ENCODE peak calls at places on chromosomes 4 and X, in eight cellular contexts. One of them, this sample, is unnamed.

GRCh38 chrX:1159515-1159914 is 52.9 kb downstream of the CRLF2 start:
- DNase-seq in GM12865: no peak
- DNase-seq in type B pancreatic cell: no peak
- DNase-seq in fibroblast of lung: no peak
- DNase-seq in psoas muscle: no peak
- DNase-seq in AG09309: no peak
- DNase-seq in colonic mucosa: no peak
- DNase-seq in A673: no peak
- DNase-seq in this sample: no peak

GRCh38 chrX:47751670-47752069 is 85.0 kb upstream of the ZNF81 start:
- DNase-seq in GM12865: peak
- DNase-seq in type B pancreatic cell: no peak
- DNase-seq in fibroblast of lung: no peak
- DNase-seq in psoas muscle: no peak
- DNase-seq in AG09309: no peak
- DNase-seq in colonic mucosa: peak
- DNase-seq in A673: no peak
- DNase-seq in this sample: no peak

GRCh38 chrX:103356023-103356798 is at the start of gene TCEAL9:
- DNase-seq in GM12865: peak
- DNase-seq in type B pancreatic cell: no peak
- DNase-seq in fibroblast of lung: peak
- DNase-seq in psoas muscle: peak
- DNase-seq in AG09309: peak
- DNase-seq in colonic mucosa: peak
- DNase-seq in A673: peak
- DNase-seq in this sample: peak

GRCh38 chr4:158796370-158797140 is 27.7 kb downstream of the FNIP2 start:
- DNase-seq in GM12865: no peak
- DNase-seq in type B pancreatic cell: no peak
- DNase-seq in fibroblast of lung: no peak
- DNase-seq in psoas muscle: peak
- DNase-seq in AG09309: no peak
- DNase-seq in colonic mucosa: no peak
- DNase-seq in A673: no peak
- DNase-seq in this sample: no peak

GRCh38 chr4:123346944-123347343 is 49.7 kb upstream of the SPRY1 start:
- DNase-seq in GM12865: no peak
- DNase-seq in type B pancreatic cell: no peak
- DNase-seq in fibroblast of lung: no peak
- DNase-seq in psoas muscle: no peak
- DNase-seq in AG09309: no peak
- DNase-seq in colonic mucosa: no peak
- DNase-seq in A673: no peak
- DNase-seq in this sample: no peak

GRCh38 chr4:161936625-161937133 is 227.1 kb downstream of the FSTL5 start:
- DNase-seq in GM12865: no peak
- DNase-seq in type B pancreatic cell: no peak
- DNase-seq in fibroblast of lung: peak
- DNase-seq in psoas muscle: no peak
- DNase-seq in AG09309: peak
- DNase-seq in colonic mucosa: no peak
- DNase-seq in A673: no peak
- DNase-seq in this sample: no peak

GRCh38 chr4:70979445-70980008 is 13.9 kb upstream of the DCK start:
- DNase-seq in GM12865: peak
- DNase-seq in type B pancreatic cell: no peak
- DNase-seq in fibroblast of lung: no peak
- DNase-seq in psoas muscle: no peak
- DNase-seq in AG09309: no peak
- DNase-seq in colonic mucosa: no peak
- DNase-seq in A673: no peak
- DNase-seq in this sample: no peak

GRCh38 chrX:28586891-28587635 is at the start of gene IL1RAPL1:
- DNase-seq in GM12865: peak
- DNase-seq in type B pancreatic cell: no peak
- DNase-seq in fibroblast of lung: peak
- DNase-seq in psoas muscle: no peak
- DNase-seq in AG09309: no peak
- DNase-seq in colonic mucosa: no peak
- DNase-seq in A673: peak
- DNase-seq in this sample: no peak

GRCh38 chr4:121041307-121042090 is 30.8 kb downstream of the NDNF start:
- DNase-seq in GM12865: peak
- DNase-seq in type B pancreatic cell: no peak
- DNase-seq in fibroblast of lung: no peak
- DNase-seq in psoas muscle: no peak
- DNase-seq in AG09309: no peak
- DNase-seq in colonic mucosa: no peak
- DNase-seq in A673: no peak
- DNase-seq in this sample: no peak

GRCh38 chrX:118350715-118351114 is 4.8 kb downstream of the WDR44 start:
- DNase-seq in GM12865: peak
- DNase-seq in type B pancreatic cell: no peak
- DNase-seq in fibroblast of lung: no peak
- DNase-seq in psoas muscle: no peak
- DNase-seq in AG09309: no peak
- DNase-seq in colonic mucosa: no peak
- DNase-seq in A673: no peak
- DNase-seq in this sample: no peak

GRCh38 chrX:123339201-123339905 is 155.3 kb downstream of the GRIA3 start:
- DNase-seq in GM12865: peak
- DNase-seq in type B pancreatic cell: no peak
- DNase-seq in fibroblast of lung: no peak
- DNase-seq in psoas muscle: no peak
- DNase-seq in AG09309: peak
- DNase-seq in colonic mucosa: no peak
- DNase-seq in A673: no peak
- DNase-seq in this sample: no peak

GRCh38 chrX:1657367-1658082 is 42.7 kb downstream of the ASMT start:
- DNase-seq in GM12865: peak
- DNase-seq in type B pancreatic cell: no peak
- DNase-seq in fibroblast of lung: no peak
- DNase-seq in psoas muscle: no peak
- DNase-seq in AG09309: no peak
- DNase-seq in colonic mucosa: peak
- DNase-seq in A673: peak
- DNase-seq in this sample: no peak

GRCh38 chr4:32094987-32095386 is 1374.8 kb downstream of the PCDH7 start:
- DNase-seq in GM12865: no peak
- DNase-seq in type B pancreatic cell: no peak
- DNase-seq in fibroblast of lung: no peak
- DNase-seq in psoas muscle: no peak
- DNase-seq in AG09309: no peak
- DNase-seq in colonic mucosa: no peak
- DNase-seq in A673: no peak
- DNase-seq in this sample: no peak

GRCh38 chrX:19912-20571 is 261.1 kb upstream of the PLCXD1 start:
- DNase-seq in GM12865: peak
- DNase-seq in type B pancreatic cell: no peak
- DNase-seq in fibroblast of lung: no peak
- DNase-seq in psoas muscle: no peak
- DNase-seq in AG09309: no peak
- DNase-seq in colonic mucosa: no peak
- DNase-seq in A673: peak
- DNase-seq in this sample: no peak

GRCh38 chr4:8325284-8325973 is 55.9 kb downstream of the HTRA3 start:
- DNase-seq in GM12865: no peak
- DNase-seq in type B pancreatic cell: no peak
- DNase-seq in fibroblast of lung: no peak
- DNase-seq in psoas muscle: no peak
- DNase-seq in AG09309: no peak
- DNase-seq in colonic mucosa: no peak
- DNase-seq in A673: no peak
- DNase-seq in this sample: peak

GRCh38 chr4:10157478-10158354 is 41.1 kb upstream of the WDR1 start:
- DNase-seq in GM12865: peak
- DNase-seq in type B pancreatic cell: no peak
- DNase-seq in fibroblast of lung: peak
- DNase-seq in psoas muscle: no peak
- DNase-seq in AG09309: no peak
- DNase-seq in colonic mucosa: peak
- DNase-seq in A673: peak
- DNase-seq in this sample: peak

GRCh38 chrX:143664302-143664701 is 28.4 kb upstream of the SLITRK4 start:
- DNase-seq in GM12865: peak
- DNase-seq in type B pancreatic cell: no peak
- DNase-seq in fibroblast of lung: peak
- DNase-seq in psoas muscle: no peak
- DNase-seq in AG09309: no peak
- DNase-seq in colonic mucosa: no peak
- DNase-seq in A673: peak
- DNase-seq in this sample: no peak

DNA sequence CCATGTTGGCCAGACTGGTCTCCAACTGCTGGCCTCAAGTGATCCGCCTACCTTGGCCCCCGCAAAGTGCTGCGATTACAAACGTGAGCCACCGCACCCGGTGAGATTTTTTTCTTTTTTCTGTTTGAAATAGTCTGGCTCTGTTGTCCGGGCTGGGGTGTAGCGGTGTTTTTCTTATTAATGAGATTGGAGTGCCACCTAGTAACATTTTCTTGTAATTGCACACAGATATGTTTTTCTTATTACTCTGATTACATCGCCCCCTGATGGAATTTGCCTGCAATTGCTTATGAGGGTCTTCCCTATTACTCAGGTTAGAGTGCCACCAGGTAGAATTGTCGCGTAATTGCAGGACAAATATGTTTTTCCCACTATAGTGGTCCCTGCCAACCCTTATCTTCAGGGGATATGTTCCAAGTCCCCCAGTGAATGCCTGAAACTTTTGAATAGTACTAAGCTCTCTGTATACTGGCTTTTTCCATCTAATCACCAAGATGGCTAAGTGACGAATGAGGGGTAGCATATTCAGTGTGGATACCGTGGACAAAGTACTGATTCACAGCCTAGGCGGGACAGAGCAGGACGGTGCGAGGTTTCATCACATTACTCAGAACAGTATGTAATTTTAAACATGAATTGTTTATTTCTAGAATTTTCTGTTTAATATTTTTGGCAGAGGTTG is 8.6 kb upstream of the PDHA1 start:
- DNase-seq in GM12865: peak
- DNase-seq in type B pancreatic cell: no peak
- DNase-seq in fibroblast of lung: peak
- DNase-seq in psoas muscle: no peak
- DNase-seq in AG09309: no peak
- DNase-seq in colonic mucosa: no peak
- DNase-seq in A673: peak
- DNase-seq in this sample: no peak
- TF ChIP-seq CTCF in GM12865: peak
- TF ChIP-seq CTCF in type B pancreatic cell: peak
- TF ChIP-seq CTCF in fibroblast of lung: no peak
- TF ChIP-seq CTCF in psoas muscle: no peak
- TF ChIP-seq CTCF in AG09309: peak
- TF ChIP-seq CTCF in colonic mucosa: peak
- TF ChIP-seq CTCF in A673: peak
- TF ChIP-seq CTCF in this sample: no peak

DNA sequence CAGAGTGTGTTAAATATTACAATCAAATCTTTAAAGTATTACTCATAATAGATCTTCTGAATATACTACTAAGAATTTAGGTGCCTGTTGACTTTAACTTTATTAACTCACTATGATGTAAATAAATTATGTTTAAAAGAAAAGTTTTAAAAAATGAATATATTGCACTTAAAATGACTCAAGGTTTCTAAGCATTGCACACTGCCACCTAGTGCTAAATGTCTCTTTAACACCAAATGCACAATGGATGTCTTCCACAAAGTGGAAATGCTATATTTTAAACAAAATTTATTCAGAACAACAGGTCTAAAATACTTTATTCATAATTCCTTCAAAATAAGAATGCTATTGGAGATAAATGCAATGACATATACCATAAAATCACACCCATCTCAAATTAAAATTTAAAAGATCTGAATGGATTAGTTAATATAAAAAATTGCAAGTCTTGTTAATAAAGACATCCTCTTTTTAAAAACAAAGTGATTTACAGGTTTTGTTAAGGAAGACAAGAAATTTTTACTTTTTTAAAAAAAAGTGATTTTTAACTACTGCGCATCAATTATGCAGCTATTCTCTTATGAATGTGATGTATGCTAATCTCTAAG is 5.5 kb downstream of the INPP4B start:
- DNase-seq in GM12865: peak
- DNase-seq in type B pancreatic cell: no peak
- DNase-seq in fibroblast of lung: peak
- DNase-seq in psoas muscle: no peak
- DNase-seq in AG09309: no peak
- DNase-seq in colonic mucosa: no peak
- DNase-seq in A673: peak
- DNase-seq in this sample: no peak
- TF ChIP-seq CTCF in GM12865: peak
- TF ChIP-seq CTCF in type B pancreatic cell: peak
- TF ChIP-seq CTCF in fibroblast of lung: peak
- TF ChIP-seq CTCF in psoas muscle: peak
- TF ChIP-seq CTCF in AG09309: peak
- TF ChIP-seq CTCF in colonic mucosa: peak
- TF ChIP-seq CTCF in A673: peak
- TF ChIP-seq CTCF in this sample: peak

GRCh38 chr4:109658871-109659410 is 44.3 kb downstream of the CASP6 start:
- DNase-seq in GM12865: no peak
- DNase-seq in type B pancreatic cell: no peak
- DNase-seq in fibroblast of lung: peak
- DNase-seq in psoas muscle: no peak
- DNase-seq in AG09309: no peak
- DNase-seq in colonic mucosa: no peak
- DNase-seq in A673: peak
- DNase-seq in this sample: no peak
- TF ChIP-seq CTCF in GM12865: no peak
- TF ChIP-seq CTCF in type B pancreatic cell: no peak
- TF ChIP-seq CTCF in fibroblast of lung: no peak
- TF ChIP-seq CTCF in psoas muscle: no peak
- TF ChIP-seq CTCF in AG09309: no peak
- TF ChIP-seq CTCF in colonic mucosa: no peak
- TF ChIP-seq CTCF in A673: peak
- TF ChIP-seq CTCF in this sample: peak

GRCh38 chr4:1644906-1645657 is 39.0 kb downstream of the FAM53A start:
- DNase-seq in GM12865: no peak
- DNase-seq in type B pancreatic cell: no peak
- DNase-seq in fibroblast of lung: peak
- DNase-seq in psoas muscle: peak
- DNase-seq in AG09309: no peak
- DNase-seq in colonic mucosa: no peak
- DNase-seq in A673: no peak
- DNase-seq in this sample: no peak

GRCh38 chr4:1648962-1649361 is 35.2 kb downstream of the FAM53A start:
- DNase-seq in GM12865: no peak
- DNase-seq in type B pancreatic cell: no peak
- DNase-seq in fibroblast of lung: no peak
- DNase-seq in psoas muscle: no peak
- DNase-seq in AG09309: no peak
- DNase-seq in colonic mucosa: no peak
- DNase-seq in A673: no peak
- DNase-seq in this sample: no peak

GRCh38 chr4:1643971-1644735 is 40.0 kb downstream of the FAM53A start:
- DNase-seq in GM12865: no peak
- DNase-seq in type B pancreatic cell: no peak
- DNase-seq in fibroblast of lung: no peak
- DNase-seq in psoas muscle: no peak
- DNase-seq in AG09309: no peak
- DNase-seq in colonic mucosa: no peak
- DNase-seq in A673: no peak
- DNase-seq in this sample: no peak

GRCh38 chr4:1651609-1652008 is 32.5 kb downstream of the FAM53A start:
- DNase-seq in GM12865: no peak
- DNase-seq in type B pancreatic cell: no peak
- DNase-seq in fibroblast of lung: no peak
- DNase-seq in psoas muscle: no peak
- DNase-seq in AG09309: no peak
- DNase-seq in colonic mucosa: no peak
- DNase-seq in A673: no peak
- DNase-seq in this sample: no peak

GRCh38 chr4:1647432-1647831 is 36.7 kb downstream of the FAM53A start:
- DNase-seq in GM12865: no peak
- DNase-seq in type B pancreatic cell: no peak
- DNase-seq in fibroblast of lung: no peak
- DNase-seq in psoas muscle: no peak
- DNase-seq in AG09309: no peak
- DNase-seq in colonic mucosa: no peak
- DNase-seq in A673: no peak
- DNase-seq in this sample: no peak
- TF ChIP-seq CTCF in GM12865: no peak
- TF ChIP-seq CTCF in type B pancreatic cell: no peak
- TF ChIP-seq CTCF in fibroblast of lung: no peak
- TF ChIP-seq CTCF in psoas muscle: no peak
- TF ChIP-seq CTCF in AG09309: no peak
- TF ChIP-seq CTCF in colonic mucosa: no peak
- TF ChIP-seq CTCF in A673: no peak
- TF ChIP-seq CTCF in this sample: no peak

This sample was measured in right atrium auricular region.